ENCODE peak calls at places on chromosome 16, in five cellular contexts. S, Z, R, N and A are unnamed samples.

GRCh38 chr16:17070882-17071592 is 399.7 kb downstream of the XYLT1 start:
- DNase-seq in S (peak), Z (peak), R (peak), N (no peak), A (no peak)

GRCh38 chr16:57372372-57373116 is at the start of gene CX3CL1:
- DNase-seq in S (peak), N (peak), Z (no peak), R (no peak), A (no peak)

GRCh38 chr16:14510939-14511797 is 118.9 kb downstream of the PARN start:
- DNase-seq in R (no peak), N (no peak), Z (no peak), S (no peak), A (peak)

GRCh38 chr16:12628526-12628925 is 175.2 kb downstream of the CPPED1 start:
- DNase-seq in Z (no peak), S (no peak), N (peak), R (no peak), A (no peak)

GRCh38 chr16:23694707-23695373 is 16.2 kb downstream of the PLK1 start:
- DNase-seq in Z (peak), N (peak), S (peak), R (no peak), A (no peak)

GRCh38 chr16:84207869-84208268 is 16.9 kb downstream of the ADAD2 start:
- DNase-seq in N (no peak), R (no peak), Z (peak), S (no peak), A (no peak)

GRCh38 chr16:10961231-10961630 is 16.9 kb downstream of the CLEC16A start:
- DNase-seq in S (no peak), R (no peak), Z (no peak), N (no peak), A (peak)

GRCh38 chr16:75070055-75070841 is 46.3 kb downstream of the LDHD start:
- DNase-seq in S (no peak), R (no peak), N (no peak), Z (peak), A (no peak)

GRCh38 chr16:49978569-49979326 is 46.3 kb upstream of the CNEP1R1 start:
- DNase-seq in R (no peak), S (no peak), N (no peak), Z (no peak), A (no peak)

GRCh38 chr16:48445782-48446533 is 60.7 kb upstream of the SIAH1 start:
- DNase-seq in S (no peak), Z (no peak), N (no peak), R (no peak), A (no peak)

GRCh38 chr16:83898463-83899271 is at the start of gene MLYCD:
- DNase-seq in Z (peak), N (peak), R (peak), S (peak), A (no peak)

GRCh38 chr16:10594312-10594950 is 14.0 kb upstream of the EMP2 start:
- DNase-seq in Z (no peak), N (no peak), R (peak), S (no peak), A (no peak)

GRCh38 chr16:27240948-27241531 is 27.5 kb downstream of the NSMCE1 start:
- DNase-seq in Z (no peak), R (no peak), N (peak), S (no peak), A (peak)

GRCh38 chr16:27439273-27440018 is 37.5 kb downstream of the IL21R start:
- DNase-seq in N (no peak), Z (no peak), R (no peak), S (no peak), A (no peak)

GRCh38 chr16:24849641-24850040 is 3.9 kb downstream of the SLC5A11 start:
- DNase-seq in R (no peak), Z (no peak), S (no peak), N (no peak), A (no peak)

GRCh38 chr16:58462997-58463891 is 36.7 kb upstream of the NDRG4 start:
- DNase-seq in Z (no peak), S (peak), R (peak), N (no peak), A (no peak)

GRCh38 chr16:56331399-56331798 is 93.9 kb downstream of the AMFR start:
- DNase-seq in N (no peak), R (no peak), S (no peak), Z (no peak), A (no peak)

GRCh38 chr16:4032768-4033167 is 83.5 kb downstream of the ADCY9 start:
- DNase-seq in S (no peak), Z (no peak), R (no peak), N (peak), A (no peak)

GRCh38 chr16:88298882-88299745 is 83.6 kb upstream of the ZNF469 start:
- DNase-seq in Z (no peak), S (no peak), R (no peak), N (peak), A (no peak)

GRCh38 chr16:49409121-49409520 is 35.5 kb downstream of the C16orf78 start:
- DNase-seq in Z (no peak), N (no peak), S (no peak), R (no peak), A (no peak)

GRCh38 chr16:4481526-4481925 is 5.3 kb downstream of the HMOX2 start:
- DNase-seq in R (peak), Z (no peak), N (no peak), S (no peak), A (no peak)